ENCODE peak calls at places on chromosomes 5 and 9, in ten cellular contexts. F is kidney; I is left lung; T is A549; E is CD8-positive, alpha-beta T cell; A is heart left ventricle; N is lung; U is PC-9; C is tibial nerve; M is left ventricle myocardium inferior. O is an unnamed sample. For H3K4me1, the result is how much of the 10 kb centered on the place peaks cover.

GRCh38 chr5:77993799-77994318 is 217.7 kb upstream of the TBCA start:
- DNase-seq in M (no peak), E (no peak), A (no peak), I (no peak), F (no peak), N (no peak), U (no peak), C (no peak), T (no peak), O (no peak)

GRCh38 chr5:142000709-142001484 is 11.9 kb downstream of the GNPDA1 start:
- DNase-seq in N (no peak), I (no peak), A (no peak), F (no peak), M (no peak), E (no peak), C (no peak), U (no peak), T (peak), O (no peak)

GRCh38 chr5:129857124-129857523 is 47.1 kb upstream of the CHSY3 start:
- DNase-seq in C (no peak), E (no peak), M (no peak), U (no peak), I (no peak), N (no peak), F (no peak), T (no peak), A (no peak), O (no peak)

GRCh38 chr5:59039003-59039295 is 456.1 kb downstream of the RAB3C start:
- DNase-seq in F (no peak), C (no peak), N (no peak), E (no peak), A (no peak), I (no peak), U (no peak), M (no peak), T (no peak), O (no peak)

GRCh38 chr5:17346811-17347210 is 129.4 kb downstream of the BASP1 start:
- DNase-seq in T (no peak), I (no peak), E (no peak), M (no peak), U (no peak), C (no peak), N (no peak), A (no peak), F (no peak), O (no peak)

GRCh38 chr9:15373201-15373530 is 49.5 kb upstream of the SNAPC3 start:
- DNase-seq in N (no peak), I (no peak), M (no peak), E (no peak), A (no peak), T (peak), C (no peak), F (no peak), U (no peak), O (no peak)

GRCh38 chr5:164277720-164278119 is 772.3 kb downstream of the MAT2B start:
- DNase-seq in C (no peak), T (no peak), E (no peak), F (no peak), U (no peak), N (no peak), M (no peak), A (no peak), I (no peak), O (no peak)

GRCh38 chr5:134561871-134562296 is 36.4 kb downstream of the JADE2 start:
- DNase-seq in E (no peak), F (peak), T (peak), A (no peak), N (no peak), U (no peak), C (no peak), I (no peak), M (peak), O (no peak)

GRCh38 chr9:97710356-97711222 is 13.4 kb upstream of the XPA start:
- DNase-seq in U (peak), I (no peak), A (peak), F (no peak), E (no peak), T (peak), N (peak), C (peak), M (no peak), O (no peak)

GRCh38 chr5:95304706-95305105 is 19.8 kb upstream of the MCTP1 start:
- DNase-seq in C (no peak), A (no peak), M (no peak), U (no peak), E (no peak), N (no peak), F (no peak), T (no peak), I (no peak), O (no peak)

GRCh38 chr5:33235304-33235703 is 205.5 kb upstream of the TARS1 start:
- DNase-seq in M (no peak), F (no peak), T (no peak), I (no peak), N (no peak), U (no peak), A (no peak), E (no peak), C (no peak), O (no peak)

GRCh38 chr5:56279979-56280378 is 46.8 kb upstream of the ANKRD55 start:
- DNase-seq in U (peak), F (no peak), M (no peak), A (no peak), C (no peak), E (no peak), T (peak), I (no peak), N (no peak), O (no peak)

GRCh38 chr5:135033026-135033861 is 784 bp downstream of the PITX1 start:
- DNase-seq in A (no peak), M (peak), I (peak), T (peak), N (no peak), E (no peak), C (no peak), U (peak), F (peak), O (no peak)

GRCh38 chr5:16579142-16579541 is 37.7 kb downstream of the RETREG1 start:
- DNase-seq in N (no peak), A (peak), E (no peak), U (no peak), T (no peak), C (no peak), I (no peak), F (no peak), M (peak), O (no peak)

GRCh38 chr9:742914-743594 is 98.4 kb upstream of the DMRT1 start:
- DNase-seq in U (no peak), I (no peak), T (no peak), M (no peak), C (no peak), N (no peak), A (no peak), E (no peak), F (no peak), O (no peak)

GRCh38 chr5:140800816-140801493 is at the start of gene PCDHA3:
- DNase-seq in U (no peak), T (peak), C (peak), A (no peak), I (peak), F (no peak), M (no peak), E (no peak), N (no peak), O (no peak)

GRCh38 chr9:129392093-129392541 is 214.1 kb upstream of the IER5L start:
- DNase-seq in N (no peak), C (no peak), A (no peak), F (peak), T (no peak), U (no peak), M (no peak), E (no peak), I (peak), O (no peak)

GRCh38 chr9:114301798-114302565 is 20.9 kb upstream of the ORM1 start:
- DNase-seq in C (no peak), T (no peak), M (no peak), I (no peak), E (no peak), A (no peak), F (peak), N (no peak), U (no peak), O (peak)

GRCh38 chr5:66661149-66661548 is 65.0 kb downstream of the MAST4 start:
- DNase-seq in M (peak), U (no peak), T (no peak), N (no peak), F (no peak), C (peak), E (no peak), A (peak), I (no peak), O (no peak)

GRCh38 chr9:126454795-126455194 is 128.2 kb downstream of the MVB12B start:
- DNase-seq in T (no peak), U (no peak), A (no peak), I (no peak), E (no peak), C (no peak), N (no peak), M (no peak), F (no peak), O (peak)

GRCh38 chr9:77156646-77157371 is 20.5 kb upstream of the VPS13A start:
- DNase-seq in N (no peak), I (no peak), C (no peak), U (no peak), T (no peak), F (no peak), A (no peak), E (no peak), M (no peak), O (no peak)

GRCh38 chr9:79570449-79571308 is 1.1 kb upstream of the TLE4 start:
- DNase-seq in I (peak), N (peak), M (peak), F (peak), T (peak), C (peak), A (peak), U (no peak), E (no peak), O (peak)

GRCh38 chr9:121298689-121299112 is 30.7 kb downstream of the GSN start:
- DNase-seq in U (no peak), A (peak), E (no peak), F (no peak), I (no peak), N (no peak), C (peak), M (no peak), T (no peak), O (no peak)

GRCh38 chr9:137882506-137882821 is 4.9 kb downstream of the CACNA1B start:
- DNase-seq in N (no peak), F (no peak), T (no peak), I (no peak), M (no peak), E (no peak), C (no peak), U (no peak), A (no peak), O (no peak)

GRCh38 chr9:38249587-38250210 is 142.8 kb upstream of the ALDH1B1 start:
- DNase-seq in M (no peak), A (no peak), T (no peak), I (no peak), U (no peak), N (no peak), E (no peak), F (no peak), C (no peak), O (no peak)

GRCh38 chr5:17216176-17216973 is 1.1 kb upstream of the BASP1 start:
- DNase-seq in U (peak), T (peak), M (peak), I (peak), F (peak), N (peak), A (peak), E (no peak), C (peak), O (peak)

GRCh38 chr9:134136117-134136996 is 475 bp downstream of the WDR5 start:
- DNase-seq in E (no peak), T (no peak), U (peak), I (no peak), N (no peak), M (no peak), C (no peak), F (peak), A (no peak), O (no peak)

GRCh38 chr9:110114086-110114887 is 93.7 kb downstream of the C9orf152 start:
- DNase-seq in N (no peak), M (no peak), I (no peak), T (no peak), E (no peak), U (no peak), A (no peak), F (no peak), C (no peak), O (no peak)

GRCh38 chr5:76607353-76607871 is 15.8 kb downstream of the F2RL2 start:
- DNase-seq in A (peak), E (no peak), I (no peak), M (no peak), U (no peak), T (no peak), C (no peak), N (no peak), F (no peak), O (no peak)

GRCh38 chr9:105046907-105047651 is 119.1 kb upstream of the ABCA1 start:
- DNase-seq in I (no peak), F (no peak), E (no peak), C (no peak), T (no peak), U (no peak), M (no peak), N (no peak), A (no peak), O (no peak)

GRCh38 chr5:178208540-178209227 is 4.4 kb downstream of the HNRNPAB start:
- DNase-seq in A (no peak), U (no peak), M (no peak), F (peak), I (no peak), E (no peak), N (no peak), T (no peak), C (no peak), O (peak)
- H3K4me1 ChIP-seq in A (under half), U (under half), M (half or more), F (under half), I (under half), E (under half), N (under half), T (under half), C (under half), O (under half)

GRCh38 chr5:98603456-98603855 is 170.0 kb upstream of the RGMB start:
- DNase-seq in I (no peak), C (no peak), A (no peak), M (no peak), E (no peak), F (no peak), N (no peak), U (no peak), T (no peak), O (no peak)

GRCh38 chr5:98606961-98607360 is 166.5 kb upstream of the RGMB start:
- DNase-seq in F (no peak), T (no peak), N (no peak), A (no peak), I (no peak), U (no peak), M (no peak), E (no peak), C (no peak), O (no peak)

GRCh38 chr5:98602534-98603112 is 170.8 kb upstream of the RGMB start:
- DNase-seq in C (no peak), T (no peak), U (no peak), N (no peak), E (no peak), I (no peak), F (no peak), A (no peak), M (no peak), O (no peak)

GRCh38 chr5:98604301-98604700 is 169.2 kb upstream of the RGMB start:
- DNase-seq in M (no peak), A (no peak), T (no peak), E (no peak), N (no peak), F (no peak), I (no peak), U (no peak), C (no peak), O (no peak)

GRCh38 chr5:98605010-98605425 is 168.4 kb upstream of the RGMB start:
- DNase-seq in U (no peak), I (no peak), E (no peak), N (no peak), F (no peak), T (no peak), C (no peak), M (no peak), A (no peak), O (no peak)
- H3K27ac ChIP-seq in U (no peak), I (no peak), E (no peak), N (no peak), F (no peak), T (no peak), C (no peak), M (no peak), A (no peak), O (no peak)

GRCh38 chr5:91122663-91123062 is 260.5 kb downstream of the ARRDC3 start:
- DNase-seq in N (no peak), F (no peak), I (no peak), T (no peak), U (no peak), M (no peak), E (no peak), C (no peak), A (no peak), O (no peak)
- H3K4me1 ChIP-seq in N (under half), F (under half), I (half or more), T (under half), U (under half), M (half or more), E (under half), C (under half), A (half or more), O (under half)

DNA sequence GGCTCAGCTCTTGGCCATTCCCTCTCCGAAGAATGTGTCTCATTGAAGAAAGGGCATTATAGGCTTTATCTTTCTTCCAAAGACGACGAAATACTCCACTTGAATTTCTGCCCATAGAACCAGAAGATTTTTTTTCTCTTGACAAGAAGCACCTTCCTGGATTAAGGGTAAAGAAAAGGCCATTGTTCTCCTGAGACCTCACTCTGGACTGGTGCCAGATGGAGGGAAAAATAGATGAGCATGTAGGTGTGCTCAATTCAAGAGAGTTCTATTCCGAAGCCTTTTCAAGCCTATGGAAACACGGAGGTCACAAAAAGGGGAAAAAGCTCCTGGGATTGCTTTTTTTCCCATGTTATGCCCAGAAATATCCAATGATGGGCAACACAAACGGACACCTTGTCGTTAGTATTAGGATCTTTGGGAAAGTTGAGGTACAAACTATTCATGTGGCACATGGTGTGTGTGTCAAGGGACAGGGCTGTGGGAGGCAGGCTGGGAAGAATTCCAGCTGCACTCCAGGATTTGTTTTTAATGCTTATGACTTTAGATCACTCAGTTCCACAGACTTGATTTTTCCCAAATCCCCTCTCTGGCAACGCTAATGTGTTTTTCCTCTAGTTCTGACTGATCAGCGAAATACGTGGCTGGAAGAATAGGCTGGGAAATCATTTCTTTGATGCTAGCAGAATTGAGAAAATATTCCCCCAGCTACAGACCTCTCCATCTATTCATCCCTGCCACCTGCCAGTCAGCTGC is 89.9 kb downstream of the SIL1 start:
- DNase-seq in M (no peak), U (no peak), A (peak), C (peak), E (no peak), T (no peak), N (no peak), I (no peak), F (no peak), O (no peak)
- H3K27ac ChIP-seq in M (peak), U (no peak), A (no peak), C (no peak), E (no peak), T (no peak), N (no peak), I (no peak), F (no peak), O (no peak)

GRCh38 chr5:151151793-151152192 is 5.8 kb downstream of the ANXA6 start:
- DNase-seq in C (no peak), T (no peak), I (no peak), U (no peak), F (no peak), A (no peak), M (no peak), N (peak), E (no peak), O (no peak)

GRCh38 chr5:151155149-151155776 is 2.3 kb downstream of the ANXA6 start:
- DNase-seq in T (no peak), C (no peak), A (no peak), I (no peak), N (no peak), E (no peak), M (no peak), U (no peak), F (no peak), O (peak)

GRCh38 chr5:151153300-151153699 is 4.3 kb downstream of the ANXA6 start:
- DNase-seq in C (no peak), A (no peak), N (no peak), U (no peak), M (no peak), E (no peak), F (no peak), T (no peak), I (no peak), O (no peak)

GRCh38 chr5:151155777-151156731 is 1.5 kb downstream of the ANXA6 start:
- DNase-seq in E (no peak), I (no peak), C (no peak), U (no peak), N (no peak), T (no peak), A (peak), F (peak), M (no peak), O (peak)

GRCh38 chr5:151153766-151154272 is 3.8 kb downstream of the ANXA6 start:
- DNase-seq in N (no peak), U (no peak), F (no peak), A (no peak), T (no peak), E (no peak), I (no peak), C (no peak), M (no peak), O (no peak)
- H3K4me1 ChIP-seq in N (under half), U (under half), F (under half), A (half or more), T (under half), E (half or more), I (half or more), C (under half), M (half or more), O (half or more)

O was measured in spleen.